ENCODE peak calls at places on chromosome 2, in seven cellular contexts. Z is fibroblast of lung, I is K562, B is endothelial cell of umbilical vein, V is mammary epithelial cell, D is neural progenitor cell, U is HepG2. T is an unnamed sample.

GRCh38 chr2:105647731-105648130 is 97.0 kb upstream of the NCK2 start:
- DNase-seq in Z (no peak), U (no peak), V (no peak), B (no peak), D (no peak), I (no peak), T (no peak)

GRCh38 chr2:46336560-46336959 is 39.4 kb downstream of the EPAS1 start:
- DNase-seq in I (no peak), U (no peak), V (no peak), D (no peak), Z (peak), B (no peak), T (no peak)

GRCh38 chr2:109526442-109526970 is 87.3 kb downstream of the SEPTIN10 start:
- DNase-seq in B (no peak), D (no peak), Z (no peak), U (no peak), I (no peak), V (no peak), T (no peak)

GRCh38 chr2:128358941-128359731 is 40.5 kb upstream of the HS6ST1 start:
- DNase-seq in V (no peak), Z (no peak), I (no peak), D (no peak), U (no peak), B (no peak), T (no peak)

GRCh38 chr2:109213646-109214417 is 84.8 kb downstream of the SH3RF3 start:
- DNase-seq in Z (peak), D (no peak), I (peak), V (peak), B (peak), U (no peak), T (peak)

GRCh38 chr2:183232161-183232865 is 108.1 kb downstream of the NUP35 start:
- DNase-seq in Z (no peak), B (no peak), V (no peak), D (no peak), I (no peak), U (no peak), T (no peak)

GRCh38 chr2:109164739-109165221 is 35.8 kb downstream of the SH3RF3 start:
- DNase-seq in B (peak), U (no peak), V (no peak), Z (peak), I (no peak), D (no peak), T (no peak)

GRCh38 chr2:159557437-159558034 is 58.8 kb downstream of the BAZ2B start:
- DNase-seq in B (peak), Z (peak), U (peak), V (peak), D (peak), I (peak), T (peak)

DNA sequence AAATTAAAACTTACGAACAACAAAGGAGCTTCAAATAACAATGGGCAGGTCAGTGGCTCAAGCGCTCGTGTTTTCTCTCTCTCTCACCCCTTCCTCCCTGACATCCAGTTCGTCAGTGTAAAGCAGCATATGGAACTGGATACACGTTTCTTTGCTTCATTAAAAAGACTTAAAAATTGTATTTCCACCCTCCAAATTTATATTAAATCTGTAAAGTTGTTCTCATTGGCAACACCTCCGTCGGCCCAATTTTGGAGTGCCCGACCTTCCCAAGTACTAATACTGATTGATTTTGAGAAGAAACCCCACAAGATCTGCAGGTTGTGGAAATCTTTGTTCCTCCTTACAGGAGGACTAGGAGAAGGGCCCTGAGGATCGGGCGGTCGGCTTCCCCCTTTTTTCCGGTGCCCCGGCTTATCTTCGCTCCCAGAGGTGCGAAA is 2.2 kb downstream of the TBR1 start:
- DNase-seq in U (no peak), D (no peak), B (no peak), Z (no peak), I (no peak), V (no peak), T (no peak)
- TF ChIP-seq EZH2 in U (no peak), D (no peak), B (no peak), Z (no peak), I (no peak), V (no peak), T (no peak)

GRCh38 chr2:235762832-235763598 is 269.2 kb downstream of the AGAP1 start:
- DNase-seq in U (peak), D (no peak), Z (no peak), V (no peak), I (no peak), B (no peak), T (no peak)
- TF ChIP-seq CTCF in U (peak), D (peak), Z (no peak), V (no peak), I (no peak), B (no peak), T (no peak)

GRCh38 chr2:176132397-176133086 is 3.0 kb downstream of the HOXD8 start:
- DNase-seq in V (no peak), B (peak), D (peak), U (no peak), Z (no peak), I (peak), T (no peak)
- TF ChIP-seq EZH2 in V (peak), B (no peak), D (peak), U (peak), Z (peak), I (no peak), T (peak)

GRCh38 chr2:187208199-187208785 is 239.8 kb downstream of the CALCRL start:
- DNase-seq in U (no peak), D (no peak), Z (no peak), V (no peak), B (no peak), I (no peak), T (no peak)
- TF ChIP-seq CTCF in U (no peak), D (no peak), Z (no peak), V (no peak), B (no peak), I (no peak), T (no peak)

DNA sequence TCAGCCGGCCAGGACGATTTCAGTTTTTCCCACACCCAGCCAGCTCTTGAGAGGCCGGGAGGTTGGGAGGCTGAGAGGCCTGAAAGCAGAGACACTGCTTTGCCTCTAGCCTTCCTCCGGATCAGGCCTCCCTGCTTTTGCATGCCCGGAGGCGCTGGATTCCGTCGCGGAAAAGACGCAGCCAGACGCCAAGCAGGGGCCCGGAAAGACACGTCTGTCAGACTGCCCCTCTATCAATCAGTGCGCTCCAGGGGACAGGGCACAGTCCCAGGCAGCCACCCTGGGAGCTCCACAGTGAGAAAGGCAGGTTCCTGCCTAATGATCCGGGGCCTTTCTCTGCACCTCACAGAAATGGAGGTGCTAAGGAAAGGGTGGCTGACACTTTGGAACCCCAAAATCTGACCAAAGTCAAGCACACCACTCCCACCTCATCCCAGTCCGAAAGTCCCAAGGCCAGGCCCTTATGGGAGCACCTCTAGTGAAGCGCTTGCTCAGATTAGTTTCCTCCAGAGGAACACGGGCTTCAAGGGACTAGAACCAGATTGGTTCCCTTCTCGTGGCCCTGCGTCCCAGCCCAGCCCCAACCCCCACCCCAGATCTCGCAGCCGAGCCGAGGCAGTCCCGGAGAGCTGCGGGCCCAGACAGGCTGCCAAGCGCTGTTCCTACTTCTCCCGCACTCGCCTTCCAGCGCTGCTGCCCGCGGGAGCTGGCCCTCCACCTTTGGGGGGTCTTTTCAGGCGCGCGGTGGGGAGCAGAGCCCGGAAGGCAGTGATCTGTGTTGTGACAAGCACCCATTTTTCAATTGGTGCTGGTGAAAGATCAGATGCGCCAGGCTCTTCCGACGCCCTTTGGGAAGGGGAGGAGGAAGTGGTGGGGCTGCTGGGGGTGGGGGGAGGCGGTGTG is 5.0 kb downstream of the DLX1 start:
- DNase-seq in V (no peak), D (peak), Z (no peak), I (no peak), B (no peak), U (no peak), T (no peak)
- TF ChIP-seq EZH2 in V (no peak), D (peak), Z (peak), I (no peak), B (peak), U (peak), T (no peak)

GRCh38 chr2:201118121-201118956 is 2.4 kb downstream of the CFLAR start:
- DNase-seq in V (peak), D (peak), Z (peak), U (peak), I (peak), B (peak), T (peak)

GRCh38 chr2:201116959-201117734 is 1.2 kb downstream of the CFLAR start:
- DNase-seq in D (peak), B (peak), V (no peak), U (peak), I (peak), Z (peak), T (peak)

GRCh38 chr2:201114846-201115245 is 1.1 kb upstream of the CFLAR start:
- DNase-seq in Z (peak), U (no peak), B (peak), V (no peak), D (no peak), I (peak), T (no peak)

GRCh38 chr2:201114350-201114749 is 1.6 kb upstream of the CFLAR start:
- DNase-seq in U (no peak), V (no peak), B (peak), Z (no peak), D (no peak), I (no peak), T (no peak)

GRCh38 chr2:201116115-201116958 is at the start of gene CFLAR:
- DNase-seq in D (peak), I (peak), V (peak), U (peak), Z (peak), B (peak), T (peak)
- TF ChIP-seq CTCF in D (no peak), I (no peak), V (no peak), U (peak), Z (no peak), B (no peak), T (no peak)

DNA sequence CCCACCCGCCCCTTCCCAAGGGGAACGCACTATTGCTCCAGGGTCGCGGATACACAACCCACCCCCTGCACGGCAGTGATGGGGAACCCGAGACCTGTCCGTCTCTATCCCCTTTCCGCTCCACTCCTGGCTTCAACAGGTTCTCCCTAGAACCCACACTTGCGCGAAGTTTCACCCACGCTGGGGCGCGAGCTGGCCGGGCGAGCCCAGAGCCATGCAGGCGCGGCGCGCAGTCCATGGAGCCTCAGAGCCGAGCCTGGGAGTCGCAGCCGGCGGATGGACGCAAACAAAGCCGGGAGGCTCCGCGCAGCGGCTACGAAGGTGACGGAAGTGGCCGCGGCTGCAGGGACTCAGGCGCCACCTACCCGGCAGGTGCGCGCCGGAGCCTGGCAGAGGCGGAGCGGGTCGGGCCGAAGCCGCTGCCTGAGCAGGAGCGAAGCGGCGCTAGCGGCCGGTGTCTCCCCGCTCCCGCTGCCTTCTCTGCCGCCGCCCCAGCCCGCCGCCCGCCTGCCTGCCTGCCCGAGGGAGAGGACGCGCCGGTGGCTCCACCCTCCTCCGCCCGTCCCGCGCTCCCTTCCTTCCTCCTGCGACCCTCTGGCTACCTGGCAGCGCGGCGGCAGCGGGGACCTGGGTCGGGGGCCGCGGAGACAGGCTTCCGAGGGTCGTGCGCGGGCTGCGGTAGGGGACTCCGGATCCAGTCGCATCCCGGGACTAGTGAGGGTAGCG is 14.0 kb downstream of the ALPG start:
- DNase-seq in Z (peak), D (peak), V (peak), B (no peak), I (no peak), U (peak), T (peak)
- TF ChIP-seq EZH2 in Z (peak), D (peak), V (peak), B (peak), I (no peak), U (no peak), T (peak)

GRCh38 chr2:127067620-127068350 is 39.2 kb downstream of the BIN1 start:
- DNase-seq in V (peak), U (peak), I (peak), B (peak), D (peak), Z (peak), T (peak)
- TF ChIP-seq CTCF in V (peak), U (peak), I (peak), B (peak), D (peak), Z (peak), T (peak)

GRCh38 chr2:219244789-219245147 is 476 bp downstream of the GLB1L start:
- DNase-seq in B (no peak), I (no peak), Z (no peak), U (no peak), V (no peak), D (no peak), T (no peak)
- TF ChIP-seq EZH2 in B (no peak), I (no peak), Z (no peak), U (no peak), V (no peak), D (no peak), T (no peak)

DNA sequence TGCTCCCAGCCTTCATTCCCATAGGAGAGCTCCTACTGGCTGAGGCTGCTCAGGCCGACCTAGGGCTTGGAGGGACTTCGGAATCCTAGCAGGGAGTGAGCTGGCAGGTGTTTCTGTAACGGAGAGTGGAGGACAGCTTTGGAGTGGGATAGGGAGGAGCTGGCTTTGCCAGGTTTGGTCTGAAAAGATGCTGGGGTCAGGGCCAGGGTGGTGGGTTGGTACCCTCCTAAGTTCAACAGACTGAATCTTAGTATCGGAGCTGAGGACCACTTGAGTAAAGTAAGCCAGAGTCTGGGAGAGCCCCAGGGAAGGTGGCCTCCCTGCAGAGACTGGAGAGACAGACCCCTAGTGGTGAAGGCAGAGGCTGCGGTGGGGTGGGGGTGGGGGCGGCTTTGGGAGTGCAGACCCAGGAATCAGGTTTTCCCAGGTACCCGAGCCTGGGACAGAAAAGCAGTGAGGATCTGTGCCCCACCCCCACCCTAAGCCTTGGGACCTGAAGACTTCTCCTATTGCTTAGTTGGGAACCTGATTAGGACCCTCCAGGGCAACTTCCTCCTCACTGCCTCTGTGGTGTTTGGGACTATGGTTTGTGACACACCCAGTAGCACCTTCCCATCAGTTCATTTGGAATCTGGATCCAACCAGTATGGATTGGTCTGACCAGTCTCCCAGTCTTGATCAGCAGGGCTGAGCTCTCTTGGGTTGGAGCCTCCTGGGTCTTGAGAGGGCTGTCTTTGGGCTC is 3.0 kb downstream of the CNNM4 start:
- DNase-seq in Z (no peak), V (no peak), I (peak), U (peak), D (peak), B (peak), T (peak)
- TF ChIP-seq CTCF in Z (peak), V (peak), I (peak), U (peak), D (peak), B (peak), T (peak)

T was measured in hepatocyte.